ENCODE peak calls at places on chromosome 18, in ten cellular contexts. Z, S, F, Y, U, J, A, Q, K and B are unnamed samples.

GRCh38 chr18:57447154-57447621 is 12.0 kb downstream of the ONECUT2 start:
- ATAC-seq in A (no peak), J (no peak), K (no peak), Y (no peak), Z (no peak), U (peak; percentile 45), Q (no peak), S (no peak), F (peak; percentile 46), B (no peak)

GRCh38 chr18:24826605-24827004 is 366.2 kb downstream of the HRH4 start:
- ATAC-seq in Y (no peak), U (no peak), A (no peak), S (no peak), F (no peak), Z (no peak), Q (no peak), J (no peak), K (no peak), B (no peak)

GRCh38 chr18:22557160-22557941 is 139.6 kb upstream of the CTAGE1 start:
- ATAC-seq in Q (no peak), A (no peak), Z (no peak), F (no peak), K (no peak), U (no peak), J (no peak), Y (no peak), S (no peak), B (no peak)

GRCh38 chr18:42155024-42155423 is 200.0 kb downstream of the PIK3C3 start:
- ATAC-seq in U (no peak), Q (no peak), A (no peak), F (no peak), Y (peak; percentile 91), Z (no peak), S (no peak), K (no peak), J (peak; percentile 95), B (no peak)

GRCh38 chr18:51029378-51029693 is 677 bp upstream of the SMAD4 start:
- ATAC-seq in J (no peak), Q (no peak), K (no peak), A (no peak), U (peak; percentile 46), S (no peak), F (no peak), Z (no peak), Y (no peak), B (no peak)

GRCh38 chr18:74110983-74111382 is 36.7 kb downstream of the FBXO15 start:
- ATAC-seq in J (no peak), K (no peak), Q (no peak), A (no peak), Z (no peak), Y (no peak), U (peak; percentile 99), F (peak; percentile 85), S (no peak), B (no peak)

GRCh38 chr18:74268933-74269620 is 22.7 kb downstream of the CYB5A start:
- ATAC-seq in Y (peak; percentile 84), U (peak; percentile 51), A (no peak), K (no peak), Q (no peak), S (no peak), F (peak; percentile 25), J (peak; percentile 73), Z (no peak), B (no peak)

GRCh38 chr18:46894124-46894523 is 23.2 kb downstream of the PIAS2 start:
- ATAC-seq in S (peak; percentile 49), A (peak; percentile 21), J (no peak), Q (no peak), Z (no peak), Y (no peak), U (no peak), F (no peak), K (no peak), B (no peak)

GRCh38 chr18:74148543-74149070 is 284 bp downstream of the TIMM21 start:
- ATAC-seq in Z (no peak), A (no peak), J (no peak), F (no peak), Y (no peak), K (no peak), Q (no peak), U (peak; percentile 2), S (no peak), B (no peak)

GRCh38 chr18:58592223-58593214 is 36.4 kb downstream of the ALPK2 start:
- ATAC-seq in K (no peak), J (peak; percentile 10), A (no peak), Y (peak; percentile 29), Q (no peak), S (no peak), Z (no peak), F (no peak), U (no peak), B (no peak)

GRCh38 chr18:11962586-11962985 is 18.7 kb upstream of the IMPA2 start:
- ATAC-seq in K (no peak), F (no peak), Q (no peak), S (no peak), U (no peak), J (no peak), A (no peak), Z (no peak), Y (no peak), B (no peak)

GRCh38 chr18:25830787-25831186 is 259.6 kb downstream of the SS18 start:
- ATAC-seq in A (no peak), J (peak; percentile 86), Y (peak; percentile 97), S (no peak), K (no peak), F (peak; percentile 25), Z (no peak), U (no peak), Q (no peak), B (no peak)

GRCh38 chr18:68219867-68220266 is 495.0 kb downstream of the TMX3 start:
- ATAC-seq in Z (no peak), F (no peak), A (no peak), K (no peak), J (no peak), S (no peak), Y (peak; percentile 67), U (no peak), Q (no peak), B (no peak)

GRCh38 chr18:46536215-46536874 is 120.7 kb downstream of the LOXHD1 start:
- ATAC-seq in U (no peak), F (no peak), K (no peak), Z (no peak), Y (no peak), J (no peak), A (no peak), S (peak; percentile 36), Q (no peak), B (no peak)

GRCh38 chr18:4251873-4252272 is 203.2 kb downstream of the DLGAP1 start:
- ATAC-seq in J (no peak), U (no peak), A (no peak), F (no peak), Z (no peak), Q (no peak), K (no peak), Y (no peak), S (no peak), B (no peak)

GRCh38 chr18:80197490-80197889 is 49.8 kb downstream of the PARD6G start:
- ATAC-seq in F (no peak), Q (no peak), U (no peak), A (no peak), Y (no peak), S (no peak), J (no peak), Z (no peak), K (no peak), B (no peak)

GRCh38 chr18:73901589-73901988 is 246.0 kb downstream of the FBXO15 start:
- ATAC-seq in Q (no peak), A (no peak), K (no peak), J (no peak), U (no peak), F (no peak), Y (no peak), S (no peak), Z (no peak), B (no peak)

GRCh38 chr18:79911009-79911870 is 40.2 kb downstream of the SLC66A2 start:
- ATAC-seq in U (no peak), Z (no peak), Y (no peak), Q (no peak), K (no peak), F (no peak), A (no peak), S (no peak), J (no peak), B (no peak)

GRCh38 chr18:22943847-22944246 is 10.7 kb downstream of the RBBP8 start:
- ATAC-seq in S (no peak), Y (no peak), F (no peak), J (no peak), Z (no peak), A (no peak), Q (no peak), U (no peak), K (no peak), B (no peak)

GRCh38 chr18:50096766-50097435 is 98.0 kb downstream of the MYO5B start:
- ATAC-seq in F (no peak), J (no peak), S (no peak), Y (no peak), Z (no peak), K (no peak), A (no peak), Q (no peak), U (no peak), B (no peak)

GRCh38 chr18:74397572-74397971 is 59.5 kb downstream of the DIPK1C start:
- ATAC-seq in F (peak; percentile 24), J (no peak), K (no peak), S (no peak), Q (no peak), A (no peak), U (peak; percentile 28), Y (no peak), Z (no peak), B (no peak)

GRCh38 chr18:79059456-79059855 is 9.7 kb upstream of the ATP9B start:
- ATAC-seq in Y (no peak), Q (no peak), A (no peak), F (no peak), Z (no peak), J (no peak), K (no peak), U (no peak), S (no peak), B (no peak)

GRCh38 chr18:72867721-72868665 is at the start of gene NETO1:
- ATAC-seq in Q (peak; percentile 8), K (no peak), J (no peak), F (no peak), Z (no peak), U (no peak), A (no peak), S (no peak), Y (no peak), B (peak; percentile 59)

GRCh38 chr18:48003426-48004349 is 73.2 kb upstream of the SMAD2 start:
- ATAC-seq in A (no peak), F (peak; percentile 65), S (peak; percentile 48), Z (no peak), Q (no peak), Y (peak; percentile 67), J (peak; percentile 77), K (no peak), U (peak; percentile 65), B (peak; percentile 6)

GRCh38 chr18:56199580-56200320 is 438.6 kb downstream of the TXNL1 start:
- ATAC-seq in U (no peak), A (no peak), J (peak; percentile 81), F (no peak), Z (no peak), Q (no peak), K (no peak), Y (peak; percentile 46), S (no peak), B (no peak)

GRCh38 chr18:23257686-23258565 is 122.6 kb downstream of the CABLES1 start:
- ATAC-seq in Z (peak; percentile 55), S (no peak), Y (no peak), A (peak; percentile 55), K (no peak), J (no peak), Q (peak; percentile 43), F (no peak), U (no peak), B (peak; percentile 38)